ENCODE peak calls at places on chromosomes 3 and 15, in seven cellular contexts. B is type B pancreatic cell, O is GM12864, R is coronary artery, X is GM20000, F is MCF 10A, Y is fibroblast of villous mesenchyme. H is an unnamed sample.

GRCh38 chr3:184336484-184337230 is 743 bp upstream of the FAM131A start:
- DNase-seq in R (no peak), O (no peak), X (peak), F (peak), B (no peak), Y (peak), H (no peak)

GRCh38 chr3:114553949-114554593 is 260.2 kb downstream of the TIGIT start:
- DNase-seq in O (no peak), R (no peak), F (no peak), X (no peak), Y (no peak), B (no peak), H (no peak)

GRCh38 chr3:141308588-141309218 is 59.6 kb upstream of the ZBTB38 start:
- DNase-seq in F (peak), Y (peak), B (no peak), X (no peak), R (no peak), O (no peak), H (no peak)

GRCh38 chr3:56800373-56801150 is 1.2 kb downstream of the ARHGEF3 start:
- DNase-seq in B (no peak), F (no peak), O (peak), Y (no peak), X (peak), R (no peak), H (no peak)

GRCh38 chr3:53842436-53843194 is 3.6 kb downstream of the CHDH start:
- DNase-seq in B (no peak), R (no peak), X (no peak), F (peak), Y (peak), O (no peak), H (no peak)

GRCh38 chr3:104428526-104428925 is 938.2 kb upstream of the ALCAM start:
- DNase-seq in X (no peak), B (no peak), Y (no peak), R (no peak), F (no peak), O (no peak), H (no peak)

GRCh38 chr3:53109822-53110771 is 20.1 kb downstream of the RFT1 start:
- DNase-seq in O (peak), Y (peak), F (peak), R (no peak), X (peak), B (no peak), H (no peak)

GRCh38 chr3:134009345-134010000 is 20.3 kb downstream of the SLCO2A1 start:
- DNase-seq in X (no peak), F (peak), O (no peak), Y (no peak), B (no peak), R (no peak), H (no peak)

GRCh38 chr15:40906947-40907802 is 12.9 kb downstream of the VPS18 start:
- DNase-seq in R (no peak), O (no peak), B (no peak), Y (peak), F (peak), X (no peak), H (peak)

GRCh38 chr3:157139938-157140534 is 19.9 kb downstream of the CCNL1 start:
- DNase-seq in Y (no peak), X (no peak), B (no peak), O (no peak), F (no peak), R (no peak), H (no peak)

GRCh38 chr3:48672522-48672921 is 9.8 kb upstream of the CELSR3 start:
- DNase-seq in O (no peak), Y (no peak), B (no peak), F (no peak), R (no peak), X (no peak), H (no peak)

GRCh38 chr3:142602630-142603339 is 6.6 kb downstream of the PLS1 start:
- DNase-seq in B (no peak), O (no peak), R (no peak), Y (no peak), X (no peak), F (no peak), H (no peak)

GRCh38 chr15:45377630-45378148 is 655 bp downstream of the GATM start:
- DNase-seq in F (no peak), Y (no peak), O (no peak), R (no peak), X (peak), B (no peak), H (no peak)

GRCh38 chr3:25747033-25747432 is 36.2 kb downstream of the NGLY1 start:
- DNase-seq in B (no peak), X (no peak), F (peak), O (no peak), R (no peak), Y (peak), H (no peak)

GRCh38 chr3:183281126-183281797 is 28.2 kb downstream of the B3GNT5 start:
- DNase-seq in X (no peak), F (no peak), O (no peak), Y (no peak), B (no peak), R (no peak), H (no peak)

GRCh38 chr3:9902372-9903237 is at the start of gene IL17RE:
- DNase-seq in Y (no peak), F (peak), O (no peak), R (no peak), X (no peak), B (no peak), H (no peak)

GRCh38 chr3:195015021-195015420 is 255.9 kb downstream of the XXYLT1 start:
- DNase-seq in X (no peak), F (no peak), R (peak), B (peak), O (no peak), Y (peak), H (no peak)

GRCh38 chr15:100338971-100339444 is 2.8 kb downstream of the ADAMTS17 start:
- DNase-seq in X (no peak), F (peak), B (no peak), O (no peak), R (no peak), Y (peak), H (no peak)

GRCh38 chr3:127753898-127754410 is 68.4 kb downstream of the MGLL start:
- DNase-seq in O (peak), X (peak), Y (no peak), B (no peak), R (no peak), F (no peak), H (no peak)

GRCh38 chr15:74228723-74229081 is 7.4 kb upstream of the CCDC33 start:
- DNase-seq in X (no peak), O (no peak), Y (no peak), B (no peak), R (no peak), F (no peak), H (no peak)

GRCh38 chr3:17154941-17155340 is 270.2 kb downstream of the PLCL2 start:
- DNase-seq in B (no peak), R (peak), X (no peak), F (no peak), Y (no peak), O (no peak), H (no peak)

GRCh38 chr3:65605876-65606432 is 432.8 kb downstream of the MAGI1 start:
- DNase-seq in B (no peak), Y (no peak), F (peak), X (no peak), O (no peak), R (no peak), H (no peak)

GRCh38 chr3:127217594-127218456 is 24.9 kb downstream of the PRR23E start:
- DNase-seq in R (no peak), B (no peak), X (no peak), Y (no peak), F (peak), O (no peak), H (no peak)

GRCh38 chr3:152942366-152942765 is 107.4 kb downstream of the P2RY1 start:
- DNase-seq in R (no peak), Y (peak), X (no peak), B (no peak), O (no peak), F (peak), H (no peak)

GRCh38 chr3:83039422-83039821 is 1278.0 kb upstream of the GBE1 start:
- DNase-seq in F (peak), O (no peak), X (no peak), R (no peak), B (no peak), Y (no peak), H (no peak)

GRCh38 chr3:107988464-107989156 is 102.2 kb downstream of the CD47 start:
- DNase-seq in F (peak), O (no peak), X (no peak), B (no peak), R (no peak), Y (peak), H (no peak)

GRCh38 chr15:37009288-37009687 is 91.1 kb downstream of the MEIS2 start:
- DNase-seq in O (no peak), F (no peak), Y (peak), B (no peak), X (no peak), R (no peak), H (no peak)

GRCh38 chr15:69956417-69956816 is 141.3 kb downstream of the TLE3 start:
- DNase-seq in X (no peak), B (no peak), Y (no peak), O (no peak), F (no peak), R (no peak), H (no peak)

GRCh38 chr15:99452010-99452409 is 113.8 kb upstream of the MEF2A start:
- DNase-seq in R (peak), X (peak), B (no peak), F (no peak), Y (no peak), O (no peak), H (peak)

GRCh38 chr3:122060044-122060694 is 5.0 kb downstream of the CD86 start:
- DNase-seq in O (no peak), Y (no peak), R (no peak), F (peak), B (no peak), X (no peak), H (no peak)

GRCh38 chr3:12938258-12938711 is 96.9 kb upstream of the RPL32 start:
- DNase-seq in R (no peak), Y (peak), O (no peak), X (no peak), B (no peak), F (no peak), H (no peak)

GRCh38 chr15:55218068-55218467 is 21.3 kb upstream of the RSL24D1 start:
- DNase-seq in F (no peak), O (no peak), R (no peak), B (no peak), Y (no peak), X (no peak), H (no peak)

GRCh38 chr3:13888576-13888975 is 8.7 kb upstream of the WNT7A start:
- DNase-seq in Y (no peak), F (no peak), R (no peak), B (peak), O (no peak), X (no peak), H (no peak)

GRCh38 chr15:95162967-95163531 is 931.7 kb downstream of the MCTP2 start:
- DNase-seq in Y (peak), F (peak), R (no peak), O (no peak), X (no peak), B (no peak), H (no peak)

GRCh38 chr3:16461463-16462245 is 51.8 kb downstream of the RFTN1 start:
- DNase-seq in X (no peak), F (no peak), O (no peak), Y (no peak), B (no peak), R (no peak), H (no peak)

GRCh38 chr15:46815765-46816164 is 901.5 kb upstream of the SEMA6D start:
- DNase-seq in Y (no peak), O (no peak), R (no peak), B (no peak), F (peak), X (no peak), H (no peak)

GRCh38 chr15:28120359-28120640 is 21.2 kb upstream of the OCA2 start:
- DNase-seq in X (no peak), B (no peak), R (no peak), O (no peak), F (no peak), Y (no peak), H (no peak)

GRCh38 chr3:14230729-14231128 is 52.1 kb downstream of the LSM3 start:
- DNase-seq in R (no peak), X (no peak), B (no peak), F (no peak), O (no peak), Y (no peak), H (no peak)

GRCh38 chr3:29695201-29695904 is 414.5 kb downstream of the RBMS3 start:
- DNase-seq in R (no peak), Y (peak), O (no peak), F (peak), B (no peak), X (no peak), H (no peak)

GRCh38 chr15:45351229-45351628 is 27.1 kb downstream of the GATM start:
- DNase-seq in Y (no peak), B (no peak), R (no peak), O (no peak), X (no peak), F (no peak), H (no peak)

GRCh38 chr15:78828930-78829329 is 17.7 kb upstream of the ADAMTS7 start:
- DNase-seq in F (no peak), O (no peak), R (no peak), X (no peak), B (no peak), Y (no peak), H (no peak)
- TF ChIP-seq CTCF in F (no peak), O (no peak), R (no peak), X (no peak), B (no peak), Y (no peak), H (no peak)

GRCh38 chr3:125260158-125260557 is 47.6 kb upstream of the SLC12A8 start:
- DNase-seq in X (no peak), B (no peak), Y (no peak), F (no peak), O (no peak), R (no peak), H (no peak)
- TF ChIP-seq CTCF in X (no peak), B (no peak), Y (no peak), F (no peak), O (no peak), R (no peak), H (no peak)

GRCh38 chr3:100107227-100107626 is 7.1 kb downstream of the FILIP1L start:
- DNase-seq in B (no peak), O (no peak), Y (peak), X (no peak), F (peak), R (no peak), H (no peak)
- TF ChIP-seq CTCF in B (no peak), O (no peak), Y (no peak), X (no peak), F (no peak), R (no peak), H (no peak)

DNA sequence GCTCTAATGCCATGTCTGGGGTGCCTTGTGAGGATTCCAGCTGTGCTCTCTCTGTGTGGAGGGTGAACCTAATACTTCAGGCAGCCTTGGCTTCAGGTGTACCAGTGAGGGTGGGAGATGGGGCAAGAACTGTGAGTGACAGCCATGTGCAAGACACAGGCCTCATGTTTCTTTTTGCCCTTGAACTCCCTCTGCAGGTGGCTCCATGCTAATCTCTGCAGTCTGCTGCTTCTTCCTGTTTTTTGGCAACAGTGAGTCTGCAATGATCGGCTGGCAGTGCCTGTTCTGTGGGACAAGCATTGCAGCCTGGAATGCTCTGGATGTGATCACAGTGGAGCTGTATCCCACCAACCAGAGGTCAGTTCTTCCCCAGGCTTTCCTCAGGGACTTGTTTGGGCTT is 189.3 kb downstream of the SV2B start:
- DNase-seq in F (no peak), O (no peak), B (no peak), X (peak), R (no peak), Y (no peak), H (no peak)
- TF ChIP-seq CTCF in F (no peak), O (peak), B (no peak), X (no peak), R (no peak), Y (no peak), H (no peak)